ENCODE peak calls at places on chromosome 3, in eight cellular contexts. X is A549, W is neural progenitor cell, B is heart left ventricle, I is HCT116, N is NT2/D1, K is BE2C, F is fibroblast of lung. U is an unnamed sample.

GRCh38 chr3:27302891-27303290 is 66.3 kb downstream of the NEK10 start:
- DNase-seq in N (no peak), W (no peak), K (no peak), X (no peak), F (no peak), B (no peak), I (no peak), U (no peak)

GRCh38 chr3:29759443-29760033 is 478.7 kb downstream of the RBMS3 start:
- DNase-seq in F (peak; percentile 66), K (no peak), W (peak; percentile 71), N (no peak), B (peak; percentile 11), I (no peak), X (no peak), U (no peak)

GRCh38 chr3:113310960-113311359 is 99.6 kb downstream of the BOC start:
- DNase-seq in X (no peak), I (no peak), B (no peak), F (no peak), N (no peak), W (no peak), K (no peak), U (no peak)

GRCh38 chr3:28698706-28699105 is 350.1 kb upstream of the AZI2 start:
- DNase-seq in B (no peak), F (no peak), K (no peak), W (no peak), N (no peak), X (no peak), I (no peak), U (no peak)

GRCh38 chr3:98741121-98741716 is 21.9 kb upstream of the ST3GAL6 start:
- DNase-seq in F (peak; percentile 70), K (no peak), W (no peak), N (no peak), I (no peak), X (peak; percentile 10), B (no peak), U (no peak)

GRCh38 chr3:58073315-58074125 is 65.3 kb downstream of the FLNB start:
- DNase-seq in I (no peak), N (no peak), W (no peak), B (no peak), F (peak; percentile 71), K (no peak), X (no peak), U (no peak)

GRCh38 chr3:52218953-52219650 is 6.3 kb downstream of the TLR9 start:
- DNase-seq in B (peak; percentile 11), K (no peak), F (no peak), X (no peak), W (peak; percentile 36), N (no peak), I (no peak), U (no peak)

GRCh38 chr3:169239756-169240155 is 423.8 kb downstream of the MECOM start:
- DNase-seq in X (no peak), B (no peak), I (no peak), W (no peak), F (no peak), K (no peak), N (no peak), U (no peak)

GRCh38 chr3:181081930-181082329 is 92.4 kb upstream of the DNAJC19 start:
- DNase-seq in W (no peak), F (no peak), I (no peak), N (no peak), K (no peak), B (no peak), X (no peak), U (no peak)

GRCh38 chr3:181555681-181556080 is 156.0 kb upstream of the SOX2 start:
- DNase-seq in W (no peak), K (no peak), B (peak; percentile 26), X (no peak), N (no peak), I (no peak), F (no peak), U (no peak)

GRCh38 chr3:195059471-195060216 is 211.3 kb downstream of the XXYLT1 start:
- DNase-seq in F (no peak), I (no peak), B (no peak), K (no peak), X (no peak), W (no peak), N (no peak), U (no peak)

GRCh38 chr3:79015854-79016253 is 751.9 kb downstream of the ROBO1 start:
- DNase-seq in I (no peak), N (no peak), X (no peak), B (no peak), W (no peak), K (no peak), F (no peak), U (no peak)

GRCh38 chr3:125593991-125594574 is 1.2 kb downstream of the OSBPL11 start:
- DNase-seq in F (no peak), N (no peak), I (no peak), X (no peak), K (no peak), W (peak; percentile 18), B (no peak), U (no peak)

GRCh38 chr3:155701882-155702465 is 42.9 kb downstream of the PLCH1 start:
- DNase-seq in F (peak; percentile 42), X (peak; percentile 63), N (peak; percentile 23), I (peak; percentile 31), W (peak; percentile 82), K (no peak), B (no peak), U (no peak)

GRCh38 chr3:186432189-186432588 is 70.2 kb upstream of the DGKG start:
- DNase-seq in N (no peak), B (no peak), K (peak; percentile 71), X (no peak), F (no peak), I (no peak), W (no peak), U (no peak)

GRCh38 chr3:41236198-41236597 is 36.9 kb downstream of the CTNNB1 start:
- DNase-seq in I (no peak), F (no peak), N (peak; percentile 61), B (no peak), X (no peak), K (no peak), W (peak; percentile 53), U (no peak)

GRCh38 chr3:195847061-195847950 is 35.6 kb upstream of the MUC4 start:
- DNase-seq in B (no peak), N (no peak), X (peak; percentile 63), F (peak; percentile 73), I (peak; percentile 38), W (no peak), K (no peak), U (peak; percentile 52)

DNA sequence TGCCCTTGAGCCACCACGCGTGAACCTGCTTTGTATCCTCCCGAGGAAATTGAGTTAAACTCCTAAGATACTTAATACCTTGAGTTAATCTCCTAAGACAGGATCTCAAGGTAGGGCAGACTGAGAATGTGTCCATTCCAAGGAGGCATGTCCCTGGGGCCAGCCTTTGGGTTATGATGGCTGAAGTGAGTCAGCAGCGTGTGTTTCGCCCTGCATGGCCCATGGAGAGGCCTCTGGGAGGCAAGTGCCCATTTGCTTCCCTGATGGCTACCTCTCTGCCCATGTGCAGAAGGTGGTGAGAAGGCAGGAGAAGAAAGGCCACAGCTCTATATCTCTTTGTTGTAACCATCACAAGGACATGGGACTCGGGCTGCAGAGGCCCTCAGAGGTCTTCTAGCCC is 36.7 kb upstream of the LIMD1 start:
- DNase-seq in W (no peak), X (no peak), F (no peak), I (no peak), B (no peak), N (no peak), K (no peak), U (no peak)
- H3K4me1 ChIP-seq in W (no peaks in the 10 kb centered on the region), X (peaks cover 14% of the 10 kb centered on the region), F (peaks cover 27% of the 10 kb centered on the region), I (peaks cover 5% of the 10 kb centered on the region), B (peaks cover 44% of the 10 kb centered on the region), N (peaks cover 3% of the 10 kb centered on the region), K (peaks cover 7% of the 10 kb centered on the region), U (no peaks in the 10 kb centered on the region)

GRCh38 chr3:172154768-172155649 is 115.6 kb downstream of the FNDC3B start:
- DNase-seq in X (no peak), F (no peak), W (no peak), I (no peak), B (no peak), N (no peak), K (no peak), U (no peak)

GRCh38 chr3:172155880-172156279 is 116.5 kb downstream of the FNDC3B start:
- DNase-seq in W (peak; percentile 35), I (no peak), X (no peak), F (peak; percentile 52), K (no peak), B (no peak), N (no peak), U (no peak)

GRCh38 chr3:172158741-172159140 is 119.4 kb downstream of the FNDC3B start:
- DNase-seq in X (no peak), B (no peak), N (no peak), W (no peak), I (no peak), K (no peak), F (no peak), U (no peak)

GRCh38 chr3:172157566-172158258 is 118.3 kb downstream of the FNDC3B start:
- DNase-seq in F (no peak), B (no peak), K (no peak), W (no peak), X (no peak), I (no peak), N (no peak), U (no peak)

GRCh38 chr3:172156309-172156998 is 117.1 kb downstream of the FNDC3B start:
- DNase-seq in I (peak; percentile 64), W (no peak), F (no peak), K (no peak), X (peak; percentile 42), B (no peak), N (no peak), U (no peak)
- H3K4me1 ChIP-seq in I (peaks cover 49% of the 10 kb centered on the region), W (peaks cover 52% of the 10 kb centered on the region), F (peaks cover 28% of the 10 kb centered on the region), K (peaks cover 25% of the 10 kb centered on the region), X (peaks cover 99% of the 10 kb centered on the region), B (peaks cover 54% of the 10 kb centered on the region), N (no peaks in the 10 kb centered on the region), U (peaks cover 9% of the 10 kb centered on the region)

GRCh38 chr3:159126261-159127020 is 324.6 kb downstream of the MFSD1 start:
- DNase-seq in I (no peak), X (no peak), B (no peak), W (no peak), K (no peak), N (no peak), F (peak; percentile 79), U (no peak)
- H3K4me1 ChIP-seq in I (no peaks in the 10 kb centered on the region), X (no peaks in the 10 kb centered on the region), B (no peaks in the 10 kb centered on the region), W (no peaks in the 10 kb centered on the region), K (no peaks in the 10 kb centered on the region), N (no peaks in the 10 kb centered on the region), F (peaks cover 2% of the 10 kb centered on the region), U (no peaks in the 10 kb centered on the region)

GRCh38 chr3:20097015-20097414 is 56.8 kb downstream of the KAT2B start:
- DNase-seq in F (peak; percentile 9), W (no peak), N (no peak), K (no peak), X (no peak), I (no peak), B (no peak), U (no peak)

GRCh38 chr3:20100106-20100605 is 59.9 kb downstream of the KAT2B start:
- DNase-seq in K (no peak), N (no peak), W (no peak), X (no peak), F (no peak), I (no peak), B (no peak), U (no peak)

GRCh38 chr3:20101041-20101440 is 60.8 kb downstream of the KAT2B start:
- DNase-seq in I (no peak), B (no peak), N (no peak), F (no peak), K (no peak), X (no peak), W (no peak), U (no peak)

GRCh38 chr3:20099020-20099539 is 58.8 kb downstream of the KAT2B start:
- DNase-seq in X (no peak), K (no peak), N (no peak), W (peak; percentile 18), B (no peak), I (no peak), F (peak; percentile 10), U (no peak)

GRCh38 chr3:20096135-20096685 is 56.0 kb downstream of the KAT2B start:
- DNase-seq in K (no peak), N (no peak), F (no peak), B (no peak), I (no peak), X (no peak), W (no peak), U (no peak)
- H3K4me1 ChIP-seq in K (no peaks in the 10 kb centered on the region), N (no peaks in the 10 kb centered on the region), F (no peaks in the 10 kb centered on the region), B (peaks cover 10% of the 10 kb centered on the region), I (no peaks in the 10 kb centered on the region), X (no peaks in the 10 kb centered on the region), W (peaks cover 26% of the 10 kb centered on the region), U (no peaks in the 10 kb centered on the region)